ENCODE peak calls at places on chromosomes 3 and 15, in six cellular contexts. Q, I, K, C, L and B are unnamed samples.

GRCh38 chr3:160400631-160401150 is 1.2 kb downstream of the SMC4 start:
- DNase-seq in I (peak; percentile 56), Q (peak; percentile 57), L (peak; percentile 18), K (no peak), C (peak; percentile 56), B (peak; percentile 52)

GRCh38 chr3:142929109-142929508 is 34.4 kb downstream of the PAQR9 start:
- DNase-seq in I (no peak), Q (peak; percentile 38), C (peak; percentile 64), L (peak; percentile 70), K (peak; percentile 62), B (peak; percentile 81)

GRCh38 chr15:76299786-76300185 is 11.5 kb downstream of the ETFA start:
- DNase-seq in C (no peak), Q (no peak), L (no peak), K (no peak), I (no peak), B (no peak)

GRCh38 chr3:117407317-117407716 is 697.7 kb downstream of the TUSC7 start:
- DNase-seq in L (peak; percentile 32), Q (peak; percentile 36), I (no peak), K (no peak), C (peak; percentile 30), B (peak; percentile 35)

GRCh38 chr15:74383695-74384565 is 16.5 kb upstream of the CYP11A1 start:
- DNase-seq in L (peak; percentile 95), I (no peak), C (peak; percentile 61), K (peak; percentile 57), Q (no peak), B (peak; percentile 89)

GRCh38 chr3:24365168-24365567 is 129.5 kb downstream of the THRB start:
- DNase-seq in C (peak; percentile 82), I (peak; percentile 6), L (peak; percentile 98), K (peak; percentile 31), Q (no peak), B (no peak)

GRCh38 chr15:69751575-69751974 is 299.0 kb downstream of the RPLP1 start:
- DNase-seq in I (no peak), Q (no peak), K (no peak), L (no peak), C (no peak), B (no peak)

GRCh38 chr3:140292684-140293083 is 357.7 kb downstream of the CLSTN2 start:
- DNase-seq in C (peak; percentile 98), K (no peak), I (no peak), Q (no peak), L (peak; percentile 28), B (no peak)

GRCh38 chr3:9014189-9014588 is 50.9 kb upstream of the RAD18 start:
- DNase-seq in Q (no peak), C (peak; percentile 35), L (peak; percentile 12), I (no peak), K (no peak), B (no peak)

GRCh38 chr3:107063351-107063750 is 313.9 kb upstream of the CCDC54 start:
- DNase-seq in C (peak; percentile 41), L (peak; percentile 55), Q (no peak), K (no peak), I (no peak), B (no peak)

GRCh38 chr15:88805031-88805780 is 2.0 kb downstream of the ACAN start:
- DNase-seq in C (no peak), L (no peak), Q (no peak), I (no peak), K (no peak), B (peak; percentile 23)

GRCh38 chr3:74314696-74315095 is 299.8 kb downstream of the CNTN3 start:
- DNase-seq in L (no peak), K (no peak), I (no peak), Q (no peak), C (peak; percentile 61), B (no peak)

GRCh38 chr15:57439128-57440030 is 63.1 kb downstream of the CGNL1 start:
- DNase-seq in L (no peak), C (no peak), I (no peak), Q (no peak), K (no peak), B (no peak)

GRCh38 chr3:106004137-106004600 is 135.4 kb upstream of the CBLB start:
- DNase-seq in K (no peak), I (no peak), C (peak; percentile 13), L (peak; percentile 41), Q (no peak), B (no peak)

GRCh38 chr3:176974303-176974702 is 223.0 kb downstream of the TBL1XR1 start:
- DNase-seq in Q (no peak), C (no peak), K (no peak), L (peak; percentile 16), I (no peak), B (no peak)

GRCh38 chr3:11898611-11899325 is 52.1 kb upstream of the TAMM41 start:
- DNase-seq in C (no peak), Q (no peak), K (no peak), L (no peak), I (no peak), B (no peak)

GRCh38 chr3:171646357-171647133 is 163.7 kb downstream of the PLD1 start:
- DNase-seq in L (peak; percentile 69), K (peak; percentile 36), C (peak; percentile 76), Q (peak; percentile 27), I (peak; percentile 49), B (peak; percentile 65)

GRCh38 chr3:183085634-183086390 is 13.5 kb downstream of the MCCC1 start:
- DNase-seq in K (no peak), I (peak; percentile 47), Q (peak; percentile 78), C (peak; percentile 26), L (peak; percentile 39), B (no peak)

GRCh38 chr15:31164573-31164912 is 63.0 kb upstream of the TRPM1 start:
- DNase-seq in K (no peak), C (no peak), I (no peak), Q (no peak), L (no peak), B (no peak)
- TF ChIP-seq EZH2phosphoT487 in K (no peak), C (no peak), I (no peak), Q (no peak), L (no peak), B (no peak)

DNA sequence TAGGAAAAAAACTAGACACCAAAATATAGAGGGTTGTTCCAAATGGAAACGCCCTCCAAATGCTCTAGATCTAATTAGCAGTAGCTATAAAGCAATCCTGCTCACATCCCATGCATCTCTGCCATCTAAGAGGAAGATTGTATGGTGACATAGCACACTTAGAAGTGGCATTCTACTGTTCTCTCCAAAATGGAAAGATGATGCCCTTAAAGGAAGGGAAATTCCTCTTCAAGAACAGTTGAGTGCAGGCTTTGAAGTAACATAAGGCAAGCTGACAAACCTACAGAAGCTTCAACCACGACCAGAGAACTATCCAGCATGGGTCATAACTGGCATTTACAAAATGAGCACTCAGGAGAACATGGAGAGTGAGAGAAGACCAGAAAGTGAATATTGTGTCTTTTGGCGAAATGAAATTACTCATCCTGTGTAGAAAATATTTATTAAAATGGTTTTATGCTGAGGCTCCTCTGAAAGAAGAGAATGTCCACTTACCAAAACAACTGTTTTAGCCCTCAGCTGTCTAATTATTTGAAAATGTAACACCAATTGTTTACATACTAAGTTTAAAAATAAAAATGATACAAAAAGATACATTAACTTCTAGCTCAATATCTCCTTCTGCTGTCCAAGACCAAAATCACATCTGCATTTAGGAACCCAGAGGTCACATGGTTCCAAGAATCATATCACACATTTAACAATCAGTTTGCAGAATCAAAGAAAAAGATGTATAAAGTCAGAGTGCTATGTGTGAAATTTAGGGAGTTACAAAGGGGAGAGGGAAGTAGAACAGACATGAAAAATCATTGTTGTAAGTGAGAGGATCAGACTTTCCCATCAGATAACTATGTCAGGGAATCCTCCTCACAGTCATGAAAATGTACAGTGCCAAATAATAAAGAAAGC is 216.9 kb downstream of the ATP8B4 start:
- DNase-seq in K (no peak), Q (no peak), C (peak; percentile 69), L (peak; percentile 22), I (no peak), B (peak; percentile 11)
- H3K9ac ChIP-seq in K (no peak overlapping the region), Q (no peak overlapping the region), C (peak overlapping the region; percentile 74), L (peak overlapping the region; percentile 36), I (no peak overlapping the region), B (no peak overlapping the region)

GRCh38 chr15:91535856-91536500 is 317.5 kb upstream of the SLCO3A1 start:
- DNase-seq in Q (no peak), C (peak; percentile 43), L (no peak), I (no peak), K (no peak), B (no peak)
- TF ChIP-seq EZH2phosphoT487 in Q (no peak), C (no peak), L (no peak), I (no peak), K (no peak), B (no peak)

GRCh38 chr3:187594272-187594671 is 75.9 kb downstream of the SST start:
- DNase-seq in C (no peak), L (no peak), K (no peak), Q (peak; percentile 25), I (no peak), B (no peak)
- H3K9ac ChIP-seq in C (no peak overlapping the region), L (no peak overlapping the region), K (no peak overlapping the region), Q (no peak overlapping the region), I (no peak overlapping the region), B (no peak overlapping the region)

GRCh38 chr3:126961791-126962461 is 21.0 kb upstream of the PLXNA1 start:
- DNase-seq in Q (no peak), L (no peak), C (peak; percentile 22), K (no peak), I (no peak), B (no peak)

GRCh38 chr3:126962756-126963155 is 20.2 kb upstream of the PLXNA1 start:
- DNase-seq in L (no peak), C (no peak), Q (no peak), K (no peak), I (no peak), B (no peak)

GRCh38 chr3:126960604-126960995 is 22.3 kb upstream of the PLXNA1 start:
- DNase-seq in K (no peak), I (no peak), Q (no peak), C (no peak), L (no peak), B (no peak)

GRCh38 chr3:126959921-126960603 is 22.9 kb upstream of the PLXNA1 start:
- DNase-seq in I (peak; percentile 84), C (peak; percentile 87), Q (peak; percentile 73), L (peak; percentile 83), K (no peak), B (no peak)

GRCh38 chr3:126961191-126961790 is 21.6 kb upstream of the PLXNA1 start:
- DNase-seq in I (no peak), C (peak; percentile 92), L (peak; percentile 75), K (no peak), Q (no peak), B (no peak)
- TF ChIP-seq EZH2phosphoT487 in I (no peak), C (no peak), L (no peak), K (no peak), Q (no peak), B (no peak)

GRCh38 chr3:32432045-32432710 is 40.5 kb downstream of the CMTM7 start:
- DNase-seq in Q (no peak), C (no peak), I (no peak), K (no peak), L (no peak), B (no peak)
- H3K9ac ChIP-seq in Q (no peak overlapping the region), C (no peak overlapping the region), I (no peak overlapping the region), K (no peak overlapping the region), L (no peak overlapping the region), B (peak overlapping the region; percentile 4)